ENCODE peak calls at places on chromosomes 1 and 21, in seven cellular contexts. D, O, A, N, U, F and Y are unnamed samples.

GRCh38 chr21:37032877-37033471 is 26.5 kb downstream of the RIPPLY3 start:
- DNase-seq in D (peak; percentile 75), O (no peak), A (no peak), N (no peak), U (no peak), F (peak; percentile 55), Y (no peak)

GRCh38 chr1:158045639-158046038 is 52.2 kb downstream of the KIRREL1 start:
- DNase-seq in D (peak; percentile 46), O (no peak), A (peak; percentile 17), N (no peak), U (no peak), F (peak; percentile 67), Y (no peak)

GRCh38 chr1:67367370-67368345 is 60.0 kb downstream of the IL12RB2 start:
- DNase-seq in D (peak; percentile 40), O (peak; percentile 66), A (peak; percentile 47), N (no peak), U (peak; percentile 77), F (no peak), Y (peak; percentile 76)

GRCh38 chr1:29180497-29181412 is 945 bp downstream of the SRSF4 start:
- DNase-seq in D (no peak), O (no peak), A (no peak), N (peak; percentile 25), U (peak; percentile 70), F (no peak), Y (peak; percentile 74)

GRCh38 chr1:243230914-243231313 is 24.2 kb downstream of the CEP170 start:
- DNase-seq in D (no peak), O (no peak), A (no peak), N (no peak), U (peak; percentile 68), F (no peak), Y (peak; percentile 69)

GRCh38 chr1:40868051-40868723 is 6.0 kb upstream of the CITED4 start:
- DNase-seq in D (peak; percentile 89), O (no peak), A (no peak), N (no peak), U (no peak), F (no peak), Y (peak; percentile 19)

GRCh38 chr1:55374801-55375616 is 159.8 kb upstream of the USP24 start:
- DNase-seq in D (no peak), O (no peak), A (peak; percentile 44), N (no peak), U (peak; percentile 21), F (peak; percentile 23), Y (no peak)

GRCh38 chr1:93839307-93839706 is 39.7 kb downstream of the DNTTIP2 start:
- DNase-seq in D (peak; percentile 89), O (no peak), A (no peak), N (no peak), U (no peak), F (peak; percentile 87), Y (no peak)

GRCh38 chr1:109252893-109253802 is 3.8 kb downstream of the CELSR2 start:
- DNase-seq in D (no peak), O (peak; percentile 89), A (no peak), N (no peak), U (no peak), F (no peak), Y (peak; percentile 79)

GRCh38 chr1:206430031-206430983 is 40.0 kb upstream of the IKBKE start:
- DNase-seq in D (peak; percentile 94), O (no peak), A (no peak), N (no peak), U (no peak), F (peak; percentile 75), Y (no peak)

GRCh38 chr21:46046471-46046870 is 51.4 kb upstream of the COL6A2 start:
- DNase-seq in D (no peak), O (no peak), A (no peak), N (no peak), U (no peak), F (no peak), Y (no peak)

GRCh38 chr1:94092210-94092613 is 28.7 kb downstream of the ABCA4 start:
- DNase-seq in D (peak; percentile 71), O (no peak), A (no peak), N (no peak), U (no peak), F (no peak), Y (no peak)

GRCh38 chr21:39153842-39154241 is 29.4 kb downstream of the PSMG1 start:
- DNase-seq in D (no peak), O (no peak), A (no peak), N (no peak), U (no peak), F (no peak), Y (no peak)

GRCh38 chr1:156054500-156055342 is at the start of gene LAMTOR2:
- DNase-seq in D (peak; percentile 97), O (peak; percentile 100), A (peak; percentile 99), N (peak; percentile 98), U (peak; percentile 99), F (peak; percentile 96), Y (peak; percentile 100)

GRCh38 chr21:34524671-34525601 is 12.9 kb upstream of the KCNE1 start:
- DNase-seq in D (peak; percentile 83), O (no peak), A (no peak), N (no peak), U (no peak), F (peak; percentile 45), Y (no peak)

GRCh38 chr1:230427477-230427876 is 1.3 kb upstream of the PGBD5 start:
- DNase-seq in D (no peak), O (no peak), A (no peak), N (no peak), U (no peak), F (no peak), Y (no peak)

GRCh38 chr1:175863291-175864050 is 120.1 kb upstream of the TNR start:
- DNase-seq in D (no peak), O (no peak), A (no peak), N (no peak), U (no peak), F (no peak), Y (no peak)

GRCh38 chr1:232600430-232601258 is 29.3 kb downstream of the SIPA1L2 start:
- DNase-seq in D (no peak), O (no peak), A (no peak), N (no peak), U (no peak), F (no peak), Y (peak; percentile 88)

GRCh38 chr1:229624906-229625871 is 733 bp downstream of the TAF5L start:
- DNase-seq in D (peak; percentile 48), O (no peak), A (peak; percentile 6), N (peak; percentile 65), U (peak; percentile 54), F (peak; percentile 88), Y (peak; percentile 91)

GRCh38 chr1:155226910-155227260 is 18.4 kb downstream of the MTX1 start:
- DNase-seq in D (peak; percentile 51), O (peak; percentile 69), A (no peak), N (peak; percentile 65), U (peak; percentile 73), F (peak; percentile 37), Y (peak; percentile 83)

GRCh38 chr1:205925730-205926129 is 17.5 kb downstream of the SLC26A9 start:
- DNase-seq in D (peak; percentile 98), O (no peak), A (no peak), N (no peak), U (no peak), F (peak; percentile 78), Y (peak; percentile 38)

GRCh38 chr1:40132383-40133121 is 28.6 kb upstream of the RLF start:
- DNase-seq in D (no peak), O (no peak), A (no peak), N (no peak), U (no peak), F (peak; percentile 17), Y (no peak)

GRCh38 chr1:150160964-150161626 is 11.4 kb downstream of the PLEKHO1 start:
- DNase-seq in D (peak; percentile 47), O (no peak), A (no peak), N (no peak), U (no peak), F (no peak), Y (no peak)